ENCODE peak calls at places on chromosome 5, in four cellular contexts. C is right atrium auricular region, W is SK-MEL-5, Z is activated gamma-delta T cell treated with Interleukin-2 at 50 U/mL for 16 hours. S is an unnamed sample.

GRCh38 chr5:62093981-62094380 is 212.0 kb upstream of the KIF2A start:
- DNase-seq in C (no peak), W (peak; percentile 47), Z (no peak), S (peak; percentile 30)

GRCh38 chr5:143364061-143364460 is 39.4 kb downstream of the NR3C1 start:
- DNase-seq in C (no peak), W (no peak), Z (no peak), S (no peak)

GRCh38 chr5:143386725-143387124 is 16.8 kb downstream of the NR3C1 start:
- DNase-seq in C (no peak), W (no peak), Z (no peak), S (no peak)

GRCh38 chr5:132251220-132251725 is 6.2 kb upstream of the PDLIM4 start:
- DNase-seq in C (no peak), W (no peak), Z (no peak), S (no peak)

GRCh38 chr5:150053231-150053626 is 33.1 kb downstream of the CSF1R start:
- DNase-seq in C (no peak), W (no peak), Z (no peak), S (peak; percentile 8)

GRCh38 chr5:113221294-113222176 is 213.3 kb downstream of the TSSK1B start:
- DNase-seq in C (no peak), W (no peak), Z (no peak), S (no peak)

GRCh38 chr5:115459844-115460243 is 84.7 kb downstream of the FEM1C start:
- DNase-seq in C (no peak), W (no peak), Z (no peak), S (peak; percentile 32)

GRCh38 chr5:108905818-108906217 is 158.1 kb downstream of the FER start:
- DNase-seq in C (no peak), W (no peak), Z (no peak), S (no peak)

GRCh38 chr5:155616779-155617392 is 603.3 kb downstream of the KIF4B start:
- DNase-seq in C (no peak), W (peak; percentile 52), Z (peak; percentile 14), S (peak; percentile 41)

GRCh38 chr5:144547098-144547499 is 376.4 kb downstream of the KCTD16 start:
- DNase-seq in C (no peak), W (no peak), Z (no peak), S (no peak)